ENCODE peak calls at places on chromosomes 16 and 17, in nine cellular contexts. X is mesendoderm, G is substantia nigra, V is A549, F is PC-9, E is psoas muscle, J is thoracic aorta, L is heart left ventricle, Y is endodermal cell. B is an unnamed sample.

GRCh38 chr17:40159456-40159855 is 17.8 kb upstream of the RAPGEFL1 start:
- DNase-seq in L (no peak), E (no peak), F (no peak), X (no peak), V (no peak), J (no peak), Y (no peak), G (no peak), B (no peak)

GRCh38 chr17:49546546-49547535 is 28.8 kb upstream of the NXPH3 start:
- DNase-seq in V (no peak), F (no peak), X (no peak), J (no peak), G (no peak), E (no peak), L (no peak), Y (peak; percentile 61), B (no peak)

GRCh38 chr17:49530118-49530517 is 35.0 kb downstream of the NGFR start:
- DNase-seq in E (no peak), X (no peak), Y (no peak), G (no peak), L (no peak), V (no peak), J (no peak), F (no peak), B (no peak)

GRCh38 chr17:77375917-77376651 is 235.3 kb downstream of the SEC14L1 start:
- DNase-seq in V (no peak), L (no peak), Y (peak; percentile 73), X (peak; percentile 57), E (no peak), G (no peak), F (no peak), J (no peak), B (no peak)

GRCh38 chr16:83206426-83206825 is 579.7 kb downstream of the CDH13 start:
- DNase-seq in Y (no peak), J (no peak), G (no peak), E (no peak), V (no peak), X (no peak), F (no peak), L (no peak), B (no peak)

GRCh38 chr17:56497132-56497531 is 96.4 kb upstream of the NOG start:
- DNase-seq in L (no peak), V (no peak), F (no peak), X (no peak), E (no peak), Y (no peak), G (no peak), J (no peak), B (no peak)

GRCh38 chr17:40065771-40066510 is 3.2 kb downstream of the THRA start:
- DNase-seq in V (no peak), L (no peak), E (no peak), X (no peak), F (no peak), Y (peak; percentile 52), J (no peak), G (no peak), B (no peak)

GRCh38 chr17:79005063-79005861 is 4.3 kb downstream of the CANT1 start:
- DNase-seq in E (no peak), F (peak; percentile 85), V (no peak), Y (peak; percentile 32), J (no peak), X (no peak), L (no peak), G (no peak), B (peak; percentile 53)

GRCh38 chr17:73696251-73696650 is 52.0 kb upstream of the SDK2 start:
- DNase-seq in J (no peak), V (no peak), G (no peak), Y (peak; percentile 18), F (no peak), L (no peak), E (no peak), X (no peak), B (no peak)

DNA sequence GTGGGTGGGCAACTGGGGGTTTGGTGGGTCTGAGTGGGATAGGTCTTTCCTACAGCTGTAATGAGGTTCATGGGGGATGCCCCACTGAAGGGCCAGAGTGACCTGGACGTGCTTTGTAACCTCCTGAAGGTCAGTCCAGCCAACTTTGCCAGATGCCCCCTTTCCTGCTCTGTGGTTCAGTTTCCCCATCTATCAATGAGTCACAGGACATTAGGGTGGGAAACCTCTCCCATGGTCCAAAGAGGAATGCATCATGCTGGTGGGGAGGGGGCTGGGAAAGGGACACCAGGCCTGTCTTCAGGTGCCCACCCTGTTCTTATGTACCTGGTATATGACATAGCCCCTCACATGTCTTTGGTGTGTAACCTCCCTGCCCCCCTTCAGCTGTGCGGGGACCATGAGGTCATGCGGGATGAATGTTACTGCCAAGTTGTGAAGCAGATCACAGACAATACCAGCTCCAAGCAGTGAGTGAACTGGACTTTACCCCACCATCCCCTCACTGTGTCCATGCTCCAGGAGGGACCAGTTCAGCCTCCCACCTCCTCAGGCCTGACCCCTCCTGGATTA is 24.0 kb upstream of the ALKBH5 start:
- DNase-seq in V (no peak), G (no peak), F (no peak), J (no peak), L (no peak), E (no peak), Y (no peak), X (no peak), B (no peak)
- H3K27ac ChIP-seq in V (no peak overlapping the region), G (no peak overlapping the region), F (no peak overlapping the region), J (no peak overlapping the region), L (no peak overlapping the region), E (no peak overlapping the region), Y (no peak overlapping the region), X (no peak overlapping the region), B (no peak overlapping the region)

GRCh38 chr16:85562102-85562786 is 50.9 kb upstream of the GSE1 start:
- DNase-seq in F (no peak), J (no peak), X (peak; percentile 84), L (no peak), V (no peak), G (no peak), Y (no peak), E (no peak), B (no peak)
- H3K27ac ChIP-seq in F (no peak overlapping the region), J (no peak overlapping the region), X (peak overlapping the region; percentile 22), L (no peak overlapping the region), V (peak overlapping the region; percentile 35), G (no peak overlapping the region), Y (peak overlapping the region; percentile 65), E (peak overlapping the region; percentile 73), B (peak overlapping the region; percentile 1)

GRCh38 chr16:28574925-28575324 is 21.2 kb downstream of the SGF29 start:
- DNase-seq in X (no peak), V (no peak), J (no peak), E (no peak), L (no peak), F (no peak), G (no peak), Y (no peak), B (no peak)

GRCh38 chr16:28575446-28576109 is 21.3 kb downstream of the SULT1A2 start:
- DNase-seq in J (no peak), G (no peak), L (no peak), F (no peak), V (no peak), E (no peak), X (no peak), Y (no peak), B (no peak)

GRCh38 chr16:28573738-28574718 is 20.3 kb downstream of the SGF29 start:
- DNase-seq in X (no peak), F (no peak), J (no peak), V (no peak), Y (no peak), E (no peak), G (no peak), L (no peak), B (no peak)

GRCh38 chr16:28569968-28570752 is 16.4 kb downstream of the SGF29 start:
- DNase-seq in E (no peak), L (no peak), X (no peak), Y (no peak), V (no peak), G (no peak), J (no peak), F (no peak), B (no peak)

GRCh38 chr16:28572659-28573510 is 19.2 kb downstream of the SGF29 start:
- DNase-seq in L (peak; percentile 48), J (no peak), E (no peak), X (peak; percentile 69), F (no peak), V (no peak), Y (peak; percentile 60), G (no peak), B (no peak)
- H3K27ac ChIP-seq in L (peak overlapping the region; percentile 54), J (no peak overlapping the region), E (peak overlapping the region; percentile 46), X (no peak overlapping the region), F (no peak overlapping the region), V (no peak overlapping the region), Y (no peak overlapping the region), G (no peak overlapping the region), B (no peak overlapping the region)

GRCh38 chr16:86877835-86878234 is 299.5 kb downstream of the FOXL1 start:
- DNase-seq in L (no peak), V (no peak), F (no peak), J (no peak), Y (no peak), G (no peak), E (no peak), X (no peak), B (no peak)

GRCh38 chr16:86874141-86874540 is 295.8 kb downstream of the FOXL1 start:
- DNase-seq in L (no peak), V (no peak), E (no peak), X (peak; percentile 42), G (no peak), F (no peak), J (no peak), Y (peak; percentile 93), B (no peak)

GRCh38 chr16:86877108-86877507 is 298.8 kb downstream of the FOXL1 start:
- DNase-seq in F (no peak), L (no peak), X (no peak), Y (no peak), E (no peak), G (no peak), V (no peak), J (no peak), B (no peak)

GRCh38 chr16:86878290-86879160 is 300.2 kb downstream of the FOXL1 start:
- DNase-seq in F (no peak), L (no peak), G (no peak), E (no peak), Y (no peak), J (no peak), X (no peak), V (no peak), B (no peak)

GRCh38 chr16:86876499-86876898 is 298.1 kb downstream of the FOXL1 start:
- DNase-seq in G (no peak), V (no peak), L (no peak), Y (no peak), J (no peak), E (no peak), X (no peak), F (no peak), B (no peak)
- H3K27ac ChIP-seq in G (no peak overlapping the region), V (no peak overlapping the region), L (no peak overlapping the region), Y (no peak overlapping the region), J (no peak overlapping the region), E (no peak overlapping the region), X (no peak overlapping the region), F (no peak overlapping the region), B (no peak overlapping the region)

DNA sequence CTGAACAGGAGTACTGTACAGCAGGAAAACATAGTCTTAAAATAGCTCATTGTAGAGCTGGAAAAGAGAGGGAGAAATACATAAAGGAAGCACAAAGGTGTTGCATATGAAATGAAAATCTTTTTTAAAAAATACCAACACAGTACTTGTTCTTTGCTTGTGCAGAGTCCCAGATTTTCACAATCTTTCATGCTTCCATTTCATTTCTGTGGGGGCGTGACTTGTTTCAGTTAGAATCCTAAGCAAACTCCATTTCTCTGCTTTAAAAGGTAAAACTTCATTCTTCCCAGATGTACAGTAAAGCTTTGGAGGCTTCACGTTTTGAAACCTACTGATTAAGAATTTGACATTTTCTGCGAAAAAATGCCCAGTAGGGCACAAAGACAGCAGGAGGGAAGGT is 48.5 kb upstream of the MARCHF10 start:
- DNase-seq in L (no peak), X (no peak), E (no peak), G (no peak), F (no peak), J (no peak), V (no peak), Y (no peak), B (no peak)
- H3K27ac ChIP-seq in L (no peak overlapping the region), X (no peak overlapping the region), E (no peak overlapping the region), G (no peak overlapping the region), F (no peak overlapping the region), J (no peak overlapping the region), V (no peak overlapping the region), Y (no peak overlapping the region), B (no peak overlapping the region)

B was measured in tibial artery.